ENCODE peak calls at places on chromosomes 5 and 9, in five cellular contexts. J, D, Q, U and L are unnamed samples.

GRCh38 chr5:167699434-167699833 is 592.0 kb upstream of the WWC1 start:
- DNase-seq in J (no peak), D (peak; percentile 97), Q (no peak), U (no peak), L (peak; percentile 10)

GRCh38 chr5:137761560-137761959 is 7.4 kb upstream of the HNRNPA0 start:
- DNase-seq in J (no peak), D (no peak), Q (no peak), U (no peak), L (no peak)

GRCh38 chr5:14893351-14893750 is 21.8 kb upstream of the ANKH start:
- DNase-seq in J (no peak), D (no peak), Q (no peak), U (no peak), L (no peak)

GRCh38 chr9:29861803-29862202 is 2288.5 kb upstream of the C9orf72 start:
- DNase-seq in J (no peak), D (no peak), Q (no peak), U (no peak), L (no peak)

GRCh38 chr5:75055727-75056144 is 3.4 kb upstream of the GCNT4 start:
- DNase-seq in J (peak; percentile 24), D (no peak), Q (no peak), U (no peak), L (no peak)

GRCh38 chr9:38421498-38422211 is 2.6 kb downstream of the IGFBPL1 start:
- DNase-seq in J (no peak), D (no peak), Q (no peak), U (no peak), L (no peak)

GRCh38 chr5:112254303-112254702 is 164.8 kb downstream of the EPB41L4A start:
- DNase-seq in J (no peak), D (no peak), Q (no peak), U (no peak), L (no peak)

GRCh38 chr9:127561491-127562270 is 50.4 kb upstream of the STXBP1 start:
- DNase-seq in J (no peak), D (peak; percentile 97), Q (peak; percentile 78), U (no peak), L (peak; percentile 76)

GRCh38 chr9:846852-847251 is 5.4 kb downstream of the DMRT1 start:
- DNase-seq in J (no peak), D (peak; percentile 18), Q (no peak), U (no peak), L (no peak)

GRCh38 chr9:81529556-81530193 is 159.7 kb downstream of the TLE1 start:
- DNase-seq in J (peak; percentile 25), D (peak; percentile 7), Q (no peak), U (no peak), L (peak; percentile 7)
- TF ChIP-seq POLR2A in J (no peak), D (no peak), Q (no peak), U (no peak), L (no peak)

DNA sequence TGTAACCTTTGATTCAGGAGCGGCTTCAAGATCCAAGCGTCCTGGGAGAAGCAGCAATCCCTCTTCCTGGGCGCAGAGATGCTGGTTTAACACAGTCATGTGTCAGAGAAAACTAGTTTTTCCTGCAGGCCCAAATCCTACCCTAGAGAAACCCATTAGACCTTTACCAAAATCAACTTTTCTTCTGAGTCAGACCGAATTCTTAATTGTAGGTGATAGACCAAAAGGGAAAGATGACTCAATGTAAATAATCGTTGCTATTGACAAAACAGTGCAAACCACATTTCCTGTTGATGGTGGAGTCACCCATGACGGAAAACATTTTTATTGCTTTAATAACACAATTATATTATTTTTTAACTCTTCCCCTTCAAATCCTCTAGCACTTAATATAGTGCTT is 40.1 kb downstream of the SLC1A1 start:
- DNase-seq in J (no peak), D (peak; percentile 23), Q (no peak), U (no peak), L (no peak)
- TF ChIP-seq POLR2AphosphoS5 in J (no peak), D (no peak), Q (no peak), U (no peak), L (no peak)

GRCh38 chr5:154190652-154191304 is at the start of gene GALNT10:
- DNase-seq in J (peak; percentile 23), D (peak; percentile 21), Q (peak; percentile 70), U (peak; percentile 80), L (peak; percentile 46)
- TF ChIP-seq POLR2A in J (no peak), D (peak; percentile 45), Q (no peak), U (peak; percentile 55), L (no peak)

GRCh38 chr5:26894719-26895263 is 143.6 kb downstream of the CDH9 start:
- DNase-seq in J (no peak), D (no peak), Q (no peak), U (no peak), L (no peak)

GRCh38 chr5:26893078-26893477 is 145.3 kb downstream of the CDH9 start:
- DNase-seq in J (no peak), D (no peak), Q (no peak), U (no peak), L (no peak)

DNA sequence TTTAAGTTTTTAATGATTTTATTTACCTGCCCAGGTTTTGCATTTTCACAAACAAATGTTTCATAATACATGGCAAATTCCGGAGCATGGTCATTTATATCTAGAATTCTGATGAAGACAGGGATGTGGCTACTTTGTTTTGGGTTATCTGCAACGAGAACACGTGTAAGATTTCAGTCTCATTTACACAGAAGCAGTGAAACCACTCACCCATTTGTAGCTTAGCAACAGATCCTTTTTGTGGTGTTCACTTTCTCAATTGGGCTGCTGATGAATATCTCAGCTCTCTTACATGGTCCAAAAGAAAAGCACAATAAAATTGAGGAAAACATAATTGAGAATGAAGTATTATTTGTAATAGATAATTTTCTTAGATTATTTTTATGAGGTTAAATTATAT is 148.6 kb downstream of the CDH9 start:
- DNase-seq in J (no peak), D (no peak), Q (no peak), U (peak; percentile 0), L (no peak)
- TF ChIP-seq POLR2AphosphoS5 in J (no peak), D (no peak), Q (no peak), U (no peak), L (no peak)

GRCh38 chr5:77851229-77852067 is 75.3 kb upstream of the TBCA start:
- DNase-seq in J (no peak), D (no peak), Q (no peak), U (peak; percentile 47), L (no peak)

GRCh38 chr5:77852068-77852513 is 76.0 kb upstream of the TBCA start:
- DNase-seq in J (no peak), D (no peak), Q (no peak), U (no peak), L (no peak)

GRCh38 chr5:77850536-77851228 is 74.5 kb upstream of the TBCA start:
- DNase-seq in J (no peak), D (no peak), Q (no peak), U (no peak), L (no peak)

GRCh38 chr5:77853353-77853907 is 77.3 kb upstream of the TBCA start:
- DNase-seq in J (no peak), D (no peak), Q (no peak), U (no peak), L (no peak)

GRCh38 chr5:77852514-77853352 is 76.6 kb upstream of the TBCA start:
- DNase-seq in J (no peak), D (no peak), Q (peak; percentile 39), U (peak; percentile 73), L (no peak)
- TF ChIP-seq POLR2A in J (no peak), D (no peak), Q (no peak), U (peak; percentile 32), L (no peak)

GRCh38 chr9:130794923-130795495 is 40.0 kb upstream of the ABL1 start:
- DNase-seq in J (no peak), D (no peak), Q (no peak), U (no peak), L (no peak)
- TF ChIP-seq POLR2AphosphoS5 in J (no peak), D (no peak), Q (peak; percentile 22), U (no peak), L (peak; percentile 68)